ENCODE peak calls at places on chromosomes 16 and 17, in eight cellular contexts. U is left ventricle myocardium inferior, D is Peyer's patch, A is neural progenitor cell, L is aorta, O is IMR-90, F is psoas muscle, T is uterus. S is an unnamed sample. For H3K36me3, the result is how much of the 10 kb centered on the place peaks cover.

GRCh38 chr16:67917852-67918236 is 13.8 kb downstream of the CTRL start:
- DNase-seq in U (no peak), D (no peak), A (no peak), L (no peak), O (peak), F (no peak), T (no peak), S (no peak)

GRCh38 chr17:41535764-41536481 is 7.8 kb upstream of the KRT19 start:
- DNase-seq in U (no peak), D (peak), A (no peak), L (peak), O (no peak), F (no peak), T (no peak), S (no peak)

GRCh38 chr17:81052199-81052997 is 17.4 kb downstream of the BAIAP2 start:
- DNase-seq in U (no peak), D (no peak), A (no peak), L (no peak), O (no peak), F (no peak), T (no peak), S (no peak)

GRCh38 chr16:85046957-85047866 is 19.6 kb downstream of the KIAA0513 start:
- DNase-seq in U (no peak), D (peak), A (no peak), L (no peak), O (no peak), F (no peak), T (no peak), S (no peak)

GRCh38 chr17:63780507-63780906 is 6.5 kb downstream of the DDX42 start:
- DNase-seq in U (no peak), D (no peak), A (no peak), L (no peak), O (peak), F (no peak), T (no peak), S (no peak)

GRCh38 chr17:4908711-4909496 is 6.0 kb upstream of the CHRNE start:
- DNase-seq in U (peak), D (peak), A (peak), L (peak), O (peak), F (peak), T (peak), S (peak)

GRCh38 chr16:19700319-19700781 is 17.7 kb downstream of the KNOP1 start:
- DNase-seq in U (no peak), D (peak), A (no peak), L (no peak), O (peak), F (no peak), T (peak), S (no peak)

GRCh38 chr16:10978846-10979446 is 34.6 kb downstream of the CLEC16A start:
- DNase-seq in U (no peak), D (no peak), A (no peak), L (no peak), O (no peak), F (no peak), T (no peak), S (no peak)

GRCh38 chr16:84603115-84603816 is 14.6 kb downstream of the COTL1 start:
- DNase-seq in U (peak), D (peak), A (no peak), L (peak), O (peak), F (peak), T (peak), S (no peak)

GRCh38 chr17:27668488-27668823 is 37.5 kb downstream of the LGALS9 start:
- DNase-seq in U (no peak), D (no peak), A (no peak), L (no peak), O (no peak), F (no peak), T (no peak), S (no peak)

GRCh38 chr17:1755252-1755992 is 6.4 kb upstream of the SERPINF1 start:
- DNase-seq in U (no peak), D (no peak), A (no peak), L (no peak), O (no peak), F (no peak), T (no peak), S (no peak)

GRCh38 chr17:58710948-58711552 is 18.6 kb downstream of the RAD51C start:
- DNase-seq in U (no peak), D (peak), A (peak), L (no peak), O (peak), F (no peak), T (no peak), S (peak)

GRCh38 chr17:67289174-67289876 is 44.3 kb upstream of the HELZ start:
- DNase-seq in U (peak), D (peak), A (no peak), L (peak), O (peak), F (peak), T (peak), S (no peak)

GRCh38 chr17:6491071-6491700 is 46.9 kb downstream of the PIMREG start:
- DNase-seq in U (no peak), D (no peak), A (peak), L (no peak), O (no peak), F (no peak), T (no peak), S (no peak)

GRCh38 chr16:47873434-47873833 is 282.4 kb downstream of the ABCC12 start:
- DNase-seq in U (no peak), D (no peak), A (no peak), L (no peak), O (no peak), F (no peak), T (no peak), S (no peak)

GRCh38 chr17:78748730-78749317 is 33.2 kb downstream of the CYTH1 start:
- DNase-seq in U (peak), D (peak), A (no peak), L (peak), O (peak), F (peak), T (peak), S (peak)

GRCh38 chr17:49696233-49696761 is 11.5 kb downstream of the SLC35B1 start:
- DNase-seq in U (no peak), D (peak), A (no peak), L (no peak), O (peak), F (no peak), T (no peak), S (peak)

GRCh38 chr17:56144205-56144604 is 9.1 kb upstream of the ANKFN1 start:
- DNase-seq in U (no peak), D (no peak), A (no peak), L (no peak), O (no peak), F (no peak), T (no peak), S (no peak)

GRCh38 chr17:49494937-49495841 is at the start of gene NGFR:
- DNase-seq in U (peak), D (peak), A (peak), L (no peak), O (peak), F (peak), T (peak), S (peak)

GRCh38 chr16:71846443-71846842 is 667 bp downstream of the ATXN1L start:
- DNase-seq in U (no peak), D (no peak), A (peak), L (no peak), O (no peak), F (no peak), T (no peak), S (no peak)

GRCh38 chr16:8660841-8661301 is 13.5 kb upstream of the ABAT start:
- DNase-seq in U (peak), D (peak), A (peak), L (peak), O (peak), F (peak), T (peak), S (peak)

GRCh38 chr17:81057079-81057730 is 22.3 kb downstream of the BAIAP2 start:
- DNase-seq in U (peak), D (peak), A (peak), L (no peak), O (no peak), F (no peak), T (peak), S (no peak)

GRCh38 chr16:70608516-70608915 is 37.8 kb upstream of the IL34 start:
- DNase-seq in U (no peak), D (peak), A (no peak), L (no peak), O (no peak), F (no peak), T (no peak), S (no peak)

GRCh38 chr16:85746431-85747227 is 4.3 kb downstream of the C16orf74 start:
- DNase-seq in U (no peak), D (no peak), A (no peak), L (no peak), O (peak), F (no peak), T (no peak), S (no peak)

GRCh38 chr16:29306953-29307597 is 99.4 kb downstream of the NPIPB11 start:
- DNase-seq in U (no peak), D (no peak), A (no peak), L (no peak), O (peak), F (no peak), T (no peak), S (no peak)

GRCh38 chr16:75341934-75342811 is 90.7 kb upstream of the BCAR1 start:
- DNase-seq in U (no peak), D (no peak), A (no peak), L (no peak), O (peak), F (no peak), T (no peak), S (no peak)

GRCh38 chr17:2415081-2415480 is 14.2 kb upstream of the MNT start:
- DNase-seq in U (no peak), D (no peak), A (no peak), L (no peak), O (no peak), F (no peak), T (no peak), S (no peak)

GRCh38 chr16:1972490-1972877 is 631 bp downstream of the TBL3 start:
- DNase-seq in U (no peak), D (peak), A (peak), L (no peak), O (no peak), F (no peak), T (no peak), S (no peak)

GRCh38 chr16:1895068-1895467 is 23.1 kb upstream of the MEIOB start:
- DNase-seq in U (no peak), D (peak), A (no peak), L (no peak), O (no peak), F (no peak), T (no peak), S (no peak)

GRCh38 chr16:15618392-15618791 is 24.6 kb downstream of the MARF1 start:
- DNase-seq in U (no peak), D (no peak), A (no peak), L (no peak), O (peak), F (no peak), T (no peak), S (no peak)
- H3K36me3 ChIP-seq in U (half or more), D (half or more), A (under half), L (under half), O (under half), F (under half), T (under half), S (half or more)

GRCh38 chr16:17316005-17316404 is 154.8 kb downstream of the XYLT1 start:
- DNase-seq in U (no peak), D (no peak), A (no peak), L (no peak), O (no peak), F (no peak), T (no peak), S (no peak)

GRCh38 chr16:17311333-17312099 is 159.2 kb downstream of the XYLT1 start:
- DNase-seq in U (no peak), D (no peak), A (no peak), L (no peak), O (no peak), F (no peak), T (no peak), S (no peak)

GRCh38 chr16:17312100-17312732 is 158.5 kb downstream of the XYLT1 start:
- DNase-seq in U (no peak), D (peak), A (no peak), L (no peak), O (no peak), F (no peak), T (no peak), S (no peak)

GRCh38 chr16:17314148-17314547 is 156.6 kb downstream of the XYLT1 start:
- DNase-seq in U (no peak), D (no peak), A (no peak), L (no peak), O (no peak), F (no peak), T (no peak), S (no peak)

DNA sequence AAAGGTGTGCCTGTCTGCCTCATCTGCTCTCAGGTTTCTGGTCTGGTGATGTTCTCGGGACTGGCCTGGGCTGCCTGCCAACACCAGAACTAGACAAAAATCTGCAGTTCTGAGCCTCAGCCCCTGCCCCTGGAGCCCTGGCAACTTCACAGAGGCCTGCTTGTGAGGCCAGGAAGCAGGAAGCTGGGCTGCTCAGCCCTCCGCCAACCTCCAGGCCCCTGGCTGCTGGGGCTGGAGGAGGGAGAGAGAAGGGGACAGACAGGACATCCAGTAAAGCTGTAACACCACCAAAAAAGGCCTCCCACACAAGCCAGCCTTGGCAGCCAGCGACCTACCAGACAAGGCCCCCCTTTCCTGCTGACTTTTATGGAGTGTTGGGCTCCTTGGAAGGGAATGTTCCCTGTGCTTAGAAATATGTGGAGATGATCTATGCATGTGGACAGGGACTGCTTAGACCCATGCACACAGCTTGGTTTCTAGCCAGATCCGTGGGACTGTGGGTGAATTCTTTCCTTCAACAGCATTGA is 157.6 kb downstream of the XYLT1 start:
- DNase-seq in U (no peak), D (no peak), A (no peak), L (peak), O (peak), F (peak), T (peak), S (no peak)
- H3K27ac ChIP-seq in U (peak), D (no peak), A (no peak), L (peak), O (no peak), F (no peak), T (peak), S (no peak)

DNA sequence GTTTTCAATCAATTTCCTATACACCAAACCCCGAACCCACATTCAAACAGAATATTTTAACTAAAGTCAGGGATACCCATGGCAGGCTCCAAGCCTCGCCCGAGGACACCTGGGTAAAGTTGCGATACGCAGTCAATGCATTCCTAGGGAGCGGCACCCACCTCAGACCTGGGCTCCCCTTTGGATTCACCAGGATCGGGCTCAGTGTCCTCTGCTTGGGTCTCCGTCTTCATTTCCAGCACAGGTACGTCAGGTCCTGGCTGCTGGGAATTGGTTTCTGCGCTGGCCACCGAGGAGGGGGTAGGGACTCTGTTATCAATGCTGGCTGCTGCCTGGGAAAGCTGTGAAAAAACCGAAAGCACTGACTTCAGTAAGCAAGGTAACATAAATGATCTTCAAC is 51.7 kb upstream of the TRAP1 start:
- DNase-seq in U (no peak), D (no peak), A (no peak), L (no peak), O (no peak), F (no peak), T (no peak), S (no peak)
- H3K36me3 ChIP-seq in U (half or more), D (half or more), A (under half), L (under half), O (half or more), F (under half), T (under half), S (half or more)

GRCh38 chr17:71202449-71202848 is 918.4 kb upstream of the SOX9 start:
- DNase-seq in U (no peak), D (no peak), A (no peak), L (no peak), O (no peak), F (no peak), T (no peak), S (no peak)

GRCh38 chr17:71213936-71214335 is 906.9 kb upstream of the SOX9 start:
- DNase-seq in U (no peak), D (no peak), A (no peak), L (no peak), O (no peak), F (no peak), T (no peak), S (no peak)

GRCh38 chr17:71203953-71204352 is 916.9 kb upstream of the SOX9 start:
- DNase-seq in U (no peak), D (no peak), A (no peak), L (no peak), O (peak), F (no peak), T (no peak), S (no peak)

DNA sequence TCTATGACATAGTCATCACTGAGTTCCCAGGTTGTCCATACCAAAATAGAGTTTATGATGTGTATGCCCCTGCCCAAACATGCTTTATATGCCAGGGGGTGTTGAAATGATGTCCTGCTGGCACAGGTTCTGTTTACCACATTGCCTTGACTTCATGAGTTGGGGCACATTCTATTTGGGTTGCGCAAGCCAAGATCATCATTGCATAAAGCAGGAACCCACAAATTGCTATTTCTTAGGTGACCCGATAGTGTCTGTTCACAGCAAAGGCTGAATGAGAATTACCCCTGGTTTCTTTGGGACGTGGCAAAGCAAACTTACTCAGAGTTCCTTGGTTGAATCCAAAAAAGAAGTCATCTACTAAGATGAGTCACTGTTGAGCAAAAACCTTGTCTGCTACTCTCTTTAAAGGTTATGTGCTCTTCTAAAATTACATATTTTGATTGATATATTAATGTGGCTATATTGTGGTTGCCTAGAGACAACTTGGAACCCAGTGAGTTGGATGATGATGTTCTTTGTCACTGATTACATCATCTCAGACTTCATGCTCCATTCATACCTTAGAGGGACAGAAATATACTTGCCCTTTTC is 912.6 kb upstream of the SOX9 start:
- DNase-seq in U (no peak), D (no peak), A (no peak), L (no peak), O (peak), F (no peak), T (no peak), S (no peak)
- H3K27ac ChIP-seq in U (no peak), D (no peak), A (no peak), L (no peak), O (no peak), F (no peak), T (no peak), S (no peak)

DNA sequence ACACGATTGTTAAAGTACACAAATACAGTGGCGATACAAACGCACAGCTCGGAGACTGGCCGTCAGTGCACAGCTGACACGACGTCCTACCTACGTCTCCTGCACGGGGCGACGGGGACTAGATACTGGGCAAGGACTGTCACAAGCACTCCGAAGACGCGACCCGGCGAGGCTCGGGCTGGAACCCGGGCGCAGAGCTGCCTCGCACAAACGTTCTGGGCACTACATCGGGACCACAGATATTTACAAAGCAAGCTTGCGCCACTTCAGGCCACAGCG is 13.8 kb downstream of the SLC16A3 start:
- DNase-seq in U (no peak), D (no peak), A (no peak), L (no peak), O (no peak), F (peak), T (no peak), S (no peak)
- H3K36me3 ChIP-seq in U (half or more), D (half or more), A (under half), L (under half), O (half or more), F (under half), T (under half), S (under half)

S was measured in CD8-positive, alpha-beta memory T cell.